ENCODE peak calls at places on chromosomes 1 and 21, in five cellular contexts. A, N, S, E and Y are unnamed samples.

GRCh38 chr21:15240846-15241245 is 176.0 kb upstream of the NRIP1 start:
- DNase-seq in A (no peak), N (no peak), S (no peak), E (no peak), Y (no peak)

GRCh38 chr1:81681570-81681969 is 119.2 kb upstream of the ADGRL2 start:
- DNase-seq in A (peak; percentile 43), N (no peak), E (peak; percentile 36), S (no peak), Y (no peak)

GRCh38 chr1:154520333-154520732 is 18.1 kb upstream of the SHE start:
- DNase-seq in A (no peak), S (no peak), E (no peak), N (no peak), Y (no peak)

GRCh38 chr1:33502726-33503125 is 30.3 kb downstream of the ZSCAN20 start:
- DNase-seq in A (peak; percentile 36), N (no peak), S (no peak), E (peak; percentile 2), Y (no peak)

GRCh38 chr1:244089561-244089960 is 38.5 kb downstream of the ZBTB18 start:
- DNase-seq in S (no peak), N (no peak), A (no peak), E (peak; percentile 46), Y (no peak)

GRCh38 chr21:32303385-32303784 is 4.7 kb downstream of the MRAP start:
- DNase-seq in S (no peak), A (no peak), E (no peak), N (no peak), Y (no peak)

GRCh38 chr1:230068952-230069684 is 2.1 kb downstream of the GALNT2 start:
- DNase-seq in A (peak; percentile 58), E (no peak), S (no peak), N (no peak), Y (no peak)

GRCh38 chr21:28220670-28221069 is 772.0 kb downstream of the LTN1 start:
- DNase-seq in S (no peak), A (no peak), N (no peak), E (no peak), Y (no peak)

GRCh38 chr21:31184462-31184861 is 146.2 kb upstream of the KRTAP19-8 start:
- DNase-seq in A (no peak), N (no peak), S (no peak), E (no peak), Y (no peak)

GRCh38 chr1:10121688-10122087 is 88.7 kb upstream of the KIF1B start:
- DNase-seq in N (no peak), A (no peak), S (no peak), E (no peak), Y (no peak)

GRCh38 chr1:182185822-182186756 is 124.6 kb upstream of the ZNF648 start:
- DNase-seq in E (peak; percentile 91), N (no peak), A (peak; percentile 41), S (no peak), Y (peak; percentile 20)

GRCh38 chr21:41065539-41065938 is 102.4 kb upstream of the BACE2 start:
- DNase-seq in N (no peak), A (no peak), S (no peak), E (peak; percentile 97), Y (no peak)

GRCh38 chr21:41133896-41134522 is 34.0 kb upstream of the BACE2 start:
- DNase-seq in A (peak; percentile 3), S (no peak), E (peak; percentile 63), N (no peak), Y (peak; percentile 20)

GRCh38 chr1:36222481-36223372 is 1.5 kb upstream of the THRAP3 start:
- DNase-seq in E (peak; percentile 39), A (no peak), N (no peak), S (no peak), Y (no peak)

GRCh38 chr1:1083181-1084027 is 9.3 kb upstream of the RNF223 start:
- DNase-seq in S (no peak), A (no peak), E (no peak), N (no peak), Y (no peak)

GRCh38 chr1:178360421-178360820 is 136.3 kb downstream of the CLEC20A start:
- DNase-seq in S (no peak), N (no peak), E (peak; percentile 42), A (no peak), Y (no peak)

GRCh38 chr1:184513966-184514365 is 127.1 kb downstream of the C1orf21 start:
- DNase-seq in S (no peak), N (no peak), E (peak; percentile 58), A (peak; percentile 75), Y (no peak)

GRCh38 chr1:94772230-94772641 is 47.9 kb upstream of the SLC44A3 start:
- DNase-seq in A (peak; percentile 95), E (peak; percentile 92), N (no peak), S (no peak), Y (no peak)

GRCh38 chr1:91653183-91653582 is 152.5 kb downstream of the CDC7 start:
- DNase-seq in S (no peak), N (no peak), E (no peak), A (no peak), Y (no peak)

GRCh38 chr1:88035578-88035977 is 648.5 kb upstream of the PKN2 start:
- DNase-seq in A (no peak), E (peak; percentile 66), S (no peak), N (peak; percentile 65), Y (no peak)

GRCh38 chr1:116374340-116375164 is 1.5 kb downstream of the ATP1A1 start:
- DNase-seq in S (no peak), E (no peak), N (peak; percentile 33), A (peak; percentile 41), Y (no peak)

GRCh38 chr1:158931055-158931737 is at the start of gene PYHIN1:
- DNase-seq in E (no peak), N (no peak), A (no peak), S (no peak), Y (no peak)

GRCh38 chr21:42844411-42845113 is 34.8 kb downstream of the WDR4 start:
- DNase-seq in E (no peak), A (no peak), S (no peak), N (peak; percentile 18), Y (no peak)

GRCh38 chr1:14437410-14437913 is 161.0 kb upstream of the KAZN start:
- DNase-seq in E (no peak), N (no peak), A (no peak), S (no peak), Y (no peak)

GRCh38 chr1:58755468-58755872 is 28.4 kb downstream of the JUN start:
- DNase-seq in N (no peak), S (no peak), A (peak; percentile 97), E (peak; percentile 53), Y (no peak)

GRCh38 chr1:6083385-6083784 is 37.7 kb downstream of the KCNAB2 start:
- DNase-seq in A (no peak), E (no peak), N (no peak), S (no peak), Y (no peak)

GRCh38 chr1:6084781-6085495 is 39.2 kb downstream of the KCNAB2 start:
- DNase-seq in A (no peak), E (no peak), S (no peak), N (no peak), Y (no peak)

GRCh38 chr1:6085666-6086065 is 40.0 kb downstream of the KCNAB2 start:
- DNase-seq in A (no peak), E (no peak), S (no peak), N (no peak), Y (no peak)

GRCh38 chr1:6082430-6082971 is 36.8 kb downstream of the KCNAB2 start:
- DNase-seq in A (peak; percentile 3), N (no peak), E (peak; percentile 36), S (no peak), Y (no peak)

DNA sequence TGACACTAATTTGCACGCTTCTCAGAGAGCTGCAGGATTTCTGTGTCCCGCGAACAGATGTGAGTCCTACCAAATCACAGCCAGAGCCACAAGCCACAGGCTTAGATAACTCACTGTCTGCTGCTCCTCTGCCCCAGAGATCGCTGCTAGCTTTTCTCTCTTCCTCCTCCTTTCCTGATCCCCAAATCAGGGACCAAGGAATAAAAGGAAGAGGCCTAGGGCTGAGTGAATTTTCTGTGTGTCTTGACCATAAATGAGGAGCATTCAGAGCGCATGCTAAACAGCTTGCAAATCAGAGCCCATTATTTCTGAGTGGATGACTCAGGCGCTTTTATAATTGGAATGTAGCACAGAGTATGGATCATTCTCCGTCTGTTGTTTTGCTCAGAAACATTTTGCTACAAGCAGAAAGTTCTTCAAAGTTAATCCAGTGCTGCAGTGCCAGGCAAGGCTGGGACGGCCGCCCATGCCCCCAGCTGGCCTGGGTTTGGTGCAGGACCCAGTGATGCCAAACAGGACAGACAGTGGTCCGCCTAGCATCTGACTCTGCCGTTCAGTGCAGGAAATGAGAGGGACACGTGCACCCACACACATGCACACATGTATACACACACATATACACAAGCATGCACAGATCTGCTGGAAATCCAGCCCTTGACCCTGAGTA is 38.2 kb downstream of the KCNAB2 start:
- DNase-seq in E (no peak), N (no peak), A (no peak), S (no peak), Y (no peak)
- H2BK12ac ChIP-seq in E (no peak overlapping the region), N (no peak overlapping the region), A (no peak overlapping the region), S (no peak overlapping the region), Y (no peak overlapping the region)

DNA sequence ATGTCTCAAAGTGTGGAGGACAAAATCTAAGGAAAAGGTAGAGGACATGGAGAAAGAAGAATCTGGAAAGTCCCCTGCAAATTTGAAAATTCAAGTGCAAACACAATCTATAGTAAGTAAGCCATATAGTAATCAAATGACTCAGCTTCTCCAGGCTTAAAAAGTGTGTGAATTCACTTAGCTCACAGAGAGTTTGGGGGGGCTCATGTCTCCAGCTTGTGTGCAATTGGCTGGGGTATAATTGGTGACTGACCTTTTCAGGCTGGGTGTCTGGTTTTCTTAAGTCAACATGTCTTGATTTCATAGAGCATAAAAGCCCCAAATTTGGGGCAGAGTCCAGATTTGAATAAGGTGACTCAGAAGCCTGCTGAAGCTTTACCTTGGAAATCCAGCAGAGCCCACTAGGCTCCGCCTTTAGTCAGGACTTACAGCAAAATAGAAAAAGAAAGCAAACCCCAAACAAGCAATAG is 8.6 kb downstream of the CLDN14 start:
- DNase-seq in A (peak; percentile 26), N (no peak), E (no peak), S (no peak), Y (no peak)
- H2BK12ac ChIP-seq in A (no peak overlapping the region), N (no peak overlapping the region), E (no peak overlapping the region), S (no peak overlapping the region), Y (no peak overlapping the region)

DNA sequence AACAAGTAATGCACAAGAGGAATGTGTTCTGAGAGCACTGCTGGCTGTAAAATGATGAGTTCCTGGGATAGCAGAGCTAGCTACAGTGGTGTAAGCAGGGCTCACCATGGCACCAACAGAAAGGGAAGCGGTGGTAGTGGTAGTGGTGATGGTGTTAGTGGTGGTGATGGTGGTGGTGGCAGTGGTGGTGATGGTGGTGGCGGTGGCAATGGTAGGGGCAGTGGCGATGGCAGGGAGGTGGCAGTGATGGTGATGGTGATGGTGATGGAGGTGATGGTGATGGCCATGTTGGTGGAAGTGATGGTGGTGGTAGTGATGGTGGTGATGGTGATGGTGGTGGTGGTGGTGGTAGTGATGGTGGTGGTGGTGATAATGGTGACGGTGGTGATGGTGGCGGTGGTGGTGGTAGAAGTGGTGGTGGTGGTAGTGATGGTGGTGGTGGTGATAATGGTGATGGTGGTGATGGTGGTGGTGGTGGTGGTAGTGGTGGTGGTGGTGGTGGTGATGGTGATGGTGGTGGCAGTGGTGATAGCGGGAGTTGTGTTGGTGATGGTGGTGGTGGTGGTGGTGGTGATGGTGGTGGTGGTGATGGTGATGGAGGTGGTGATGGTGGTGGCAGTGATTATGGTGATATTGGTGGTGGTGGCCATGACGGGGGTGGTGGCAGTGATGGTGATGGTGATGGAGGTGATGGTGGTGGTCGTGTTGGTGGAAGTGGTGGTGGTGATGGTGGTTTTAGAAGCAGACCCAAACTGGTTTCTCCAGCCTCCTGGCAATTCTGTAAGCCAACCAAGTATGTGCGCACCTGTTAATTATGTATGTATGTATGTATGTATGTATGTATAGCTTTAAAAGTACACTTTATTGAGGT is 254.1 kb downstream of the TRABD2B start:
- DNase-seq in N (no peak), S (no peak), E (no peak), A (no peak), Y (no peak)
- H2BK12ac ChIP-seq in N (no peak overlapping the region), S (no peak overlapping the region), E (no peak overlapping the region), A (no peak overlapping the region), Y (no peak overlapping the region)

GRCh38 chr21:21102874-21103273 is 104.7 kb downstream of the NCAM2 start:
- DNase-seq in E (no peak), S (no peak), A (no peak), N (no peak), Y (no peak)
- H2BK12ac ChIP-seq in E (no peak overlapping the region), S (no peak overlapping the region), A (no peak overlapping the region), N (no peak overlapping the region), Y (no peak overlapping the region)